ENCODE peak calls at places on chromosomes 11 and 22, in five cellular contexts. S, T, I, F and Y are unnamed samples.

GRCh38 chr11:83815736-83816135 is 529.6 kb upstream of the CCDC90B start:
- DNase-seq in S (no peak), T (no peak), I (no peak), F (no peak), Y (no peak)

GRCh38 chr11:44011797-44012196 is 36.0 kb upstream of the ACCSL start:
- DNase-seq in S (no peak), T (no peak), I (no peak), F (no peak), Y (no peak)

GRCh38 chr11:66335531-66336233 is 552 bp downstream of the RIN1 start:
- DNase-seq in S (peak; percentile 52), T (no peak), I (no peak), F (peak; percentile 82), Y (peak; percentile 50)

GRCh38 chr11:112321521-112322172 is 61.0 kb upstream of the PLET1 start:
- DNase-seq in S (peak; percentile 85), T (peak; percentile 73), I (no peak), F (peak; percentile 85), Y (no peak)

GRCh38 chr22:42188808-42189447 is 58.3 kb upstream of the CYP2D6 start:
- DNase-seq in S (no peak), T (no peak), I (peak; percentile 36), F (no peak), Y (no peak)

GRCh38 chr11:3058753-3059664 is 1.8 kb upstream of the CARS1 start:
- DNase-seq in S (peak; percentile 30), T (no peak), I (no peak), F (peak; percentile 59), Y (no peak)

GRCh38 chr11:1394936-1395772 is 5.4 kb downstream of the BRSK2 start:
- DNase-seq in S (no peak), T (no peak), I (no peak), F (peak; percentile 51), Y (no peak)

GRCh38 chr11:86089659-86090058 is 20.8 kb upstream of the PICALM start:
- DNase-seq in S (no peak), T (no peak), I (no peak), F (no peak), Y (no peak)

GRCh38 chr11:124602193-124602592 is 9.0 kb upstream of the PANX3 start:
- DNase-seq in S (no peak), T (no peak), I (no peak), F (no peak), Y (no peak)

GRCh38 chr22:23673826-23674690 is 16.8 kb upstream of the RGL4 start:
- DNase-seq in S (no peak), T (no peak), I (no peak), F (peak; percentile 51), Y (no peak)

GRCh38 chr11:44326615-44327475 is 16.9 kb upstream of the ALX4 start:
- DNase-seq in S (no peak), T (no peak), I (no peak), F (peak; percentile 62), Y (no peak)

GRCh38 chr22:19097518-19097917 is 24.7 kb downstream of the DGCR2 start:
- DNase-seq in S (no peak), T (no peak), I (no peak), F (no peak), Y (no peak)

GRCh38 chr22:42684462-42685195 is 35.4 kb upstream of the CYB5R3 start:
- DNase-seq in S (no peak), T (no peak), I (no peak), F (peak; percentile 68), Y (no peak)

GRCh38 chr11:44506375-44507016 is 59.0 kb upstream of the CD82 start:
- DNase-seq in S (no peak), T (no peak), I (no peak), F (no peak), Y (no peak)

GRCh38 chr11:66336234-66337102 is at the start of gene RIN1:
- DNase-seq in S (peak; percentile 65), T (peak; percentile 66), I (peak; percentile 93), F (peak; percentile 91), Y (peak; percentile 60)

GRCh38 chr11:88680806-88681205 is 343.3 kb upstream of the CTSC start:
- DNase-seq in S (no peak), T (no peak), I (no peak), F (no peak), Y (no peak)

GRCh38 chr22:50034126-50035081 is 21.8 kb upstream of the IL17REL start:
- DNase-seq in S (no peak), T (no peak), I (no peak), F (peak; percentile 48), Y (no peak)

GRCh38 chr11:125381499-125381898 is 114.6 kb downstream of the FEZ1 start:
- DNase-seq in S (no peak), T (no peak), I (no peak), F (peak; percentile 13), Y (no peak)

GRCh38 chr11:17538054-17538453 is 6.2 kb downstream of the USH1C start:
- DNase-seq in S (no peak), T (no peak), I (no peak), F (no peak), Y (no peak)

GRCh38 chr22:20431520-20432237 is 5.9 kb downstream of the SCARF2 start:
- DNase-seq in S (peak; percentile 51), T (no peak), I (no peak), F (peak; percentile 79), Y (no peak)

DNA sequence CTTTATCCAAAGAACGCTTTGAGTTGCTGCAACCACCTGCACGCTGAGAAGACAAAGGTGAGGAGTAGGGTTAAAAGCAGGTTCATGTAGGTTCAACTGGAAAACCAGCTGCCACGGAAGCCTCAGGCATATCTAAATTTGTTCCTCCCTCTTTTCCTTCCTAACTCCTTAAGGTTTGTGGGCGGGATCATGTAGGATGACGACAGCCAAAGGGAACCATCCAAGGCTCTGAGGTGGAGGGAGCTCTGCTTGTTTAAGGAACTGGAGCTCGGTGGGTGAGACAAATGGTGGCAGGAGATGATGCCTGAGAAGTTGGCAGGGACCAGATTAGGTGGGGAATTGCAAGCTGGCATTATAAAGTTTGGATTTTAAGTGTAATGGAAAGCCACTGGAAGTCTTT is 60.3 kb downstream of the SPON1 start:
- DNase-seq in S (no peak), T (no peak), I (no peak), F (no peak), Y (no peak)
- TF ChIP-seq CTCF in S (no peak), T (no peak), I (no peak), F (no peak), Y (no peak)

GRCh38 chr11:119585038-119585666 is 143.8 kb downstream of the NECTIN1 start:
- DNase-seq in S (no peak), T (peak; percentile 39), I (no peak), F (peak; percentile 85), Y (peak; percentile 10)

GRCh38 chr11:119584193-119585037 is 144.6 kb downstream of the NECTIN1 start:
- DNase-seq in S (peak; percentile 54), T (peak; percentile 46), I (peak; percentile 28), F (peak; percentile 88), Y (peak; percentile 56)

GRCh38 chr11:119586181-119586580 is 142.8 kb downstream of the NECTIN1 start:
- DNase-seq in S (no peak), T (no peak), I (no peak), F (no peak), Y (no peak)

GRCh38 chr11:119580751-119581150 is 148.2 kb downstream of the NECTIN1 start:
- DNase-seq in S (no peak), T (no peak), I (no peak), F (no peak), Y (no peak)

GRCh38 chr11:119583585-119583984 is 145.4 kb downstream of the NECTIN1 start:
- DNase-seq in S (no peak), T (no peak), I (no peak), F (no peak), Y (no peak)
- TF ChIP-seq CTCF in S (no peak), T (no peak), I (no peak), F (no peak), Y (peak; percentile 33)

GRCh38 chr11:116642481-116642880 is 130.3 kb downstream of the BUD13 start:
- DNase-seq in S (no peak), T (no peak), I (no peak), F (no peak), Y (no peak)

GRCh38 chr11:116640641-116641402 is 132.0 kb downstream of the BUD13 start:
- DNase-seq in S (no peak), T (no peak), I (no peak), F (no peak), Y (no peak)

GRCh38 chr11:116642902-116643301 is 129.9 kb downstream of the BUD13 start:
- DNase-seq in S (no peak), T (no peak), I (no peak), F (no peak), Y (no peak)

GRCh38 chr11:116643521-116643920 is 129.3 kb downstream of the BUD13 start:
- DNase-seq in S (no peak), T (no peak), I (no peak), F (no peak), Y (no peak)

GRCh38 chr11:116641561-116642045 is 131.2 kb downstream of the BUD13 start:
- DNase-seq in S (peak; percentile 65), T (no peak), I (peak; percentile 50), F (peak; percentile 75), Y (peak; percentile 73)
- TF ChIP-seq CTCF in S (peak; percentile 61), T (no peak), I (peak; percentile 56), F (peak; percentile 58), Y (peak; percentile 74)

DNA sequence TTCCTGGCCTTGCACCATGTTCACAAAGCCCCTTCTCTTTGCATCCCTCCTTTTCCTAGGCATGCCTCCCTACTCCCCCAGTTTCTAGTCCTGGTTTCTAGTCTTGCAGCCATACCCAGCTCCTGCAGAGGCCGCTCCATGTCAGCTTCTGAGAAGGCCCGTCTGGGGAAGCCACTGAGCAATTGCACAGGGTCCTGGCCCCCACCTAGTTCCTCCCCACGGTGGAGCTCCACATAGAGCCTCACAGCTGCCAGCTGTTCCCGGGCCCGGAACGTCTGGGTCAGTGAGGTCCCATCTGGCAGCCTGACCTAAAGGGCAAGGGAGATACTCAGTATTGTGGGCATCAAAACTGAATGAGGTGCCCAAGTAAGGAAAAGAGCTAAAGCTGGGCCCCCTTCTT is 2.2 kb downstream of the UBXN1 start:
- DNase-seq in S (no peak), T (no peak), I (no peak), F (no peak), Y (no peak)
- TF ChIP-seq CTCF in S (no peak), T (no peak), I (no peak), F (no peak), Y (no peak)

GRCh38 chr11:64448599-64449380 is 89.8 kb downstream of the RPS6KA4 start:
- DNase-seq in S (peak; percentile 89), T (peak; percentile 56), I (peak; percentile 87), F (peak; percentile 93), Y (peak; percentile 92)
- TF ChIP-seq CTCF in S (peak; percentile 77), T (no peak), I (peak; percentile 84), F (peak; percentile 75), Y (peak; percentile 66)

GRCh38 chr11:19326499-19326898 is 85.8 kb upstream of the E2F8 start:
- DNase-seq in S (no peak), T (no peak), I (peak; percentile 17), F (no peak), Y (no peak)
- TF ChIP-seq CTCF in S (no peak), T (no peak), I (peak; percentile 28), F (no peak), Y (no peak)